ENCODE peak calls at places on chromosomes 12 and 14, in four cellular contexts. One of them, this sample, is unnamed.

GRCh38 chr12:111170559-111170958 is 198.3 kb downstream of the PHETA1 start:
- DNase-seq in CD8-positive, alpha-beta T cell: no peak
- DNase-seq in OCI-LY7: peak; percentile 20
- DNase-seq in left ventricle myocardium inferior: no peak
- DNase-seq in this sample: no peak

GRCh38 chr14:76486251-76486743 is 110.4 kb downstream of the ESRRB start:
- DNase-seq in CD8-positive, alpha-beta T cell: no peak
- DNase-seq in OCI-LY7: no peak
- DNase-seq in left ventricle myocardium inferior: no peak
- DNase-seq in this sample: no peak

GRCh38 chr12:68903511-68903910 is 29.5 kb downstream of the CPM start:
- DNase-seq in OCI-LY7: no peak
- DNase-seq in CD8-positive, alpha-beta T cell: no peak
- DNase-seq in left ventricle myocardium inferior: no peak
- DNase-seq in this sample: no peak

GRCh38 chr12:100404769-100405407 is 48.0 kb downstream of the SLC17A8 start:
- DNase-seq in OCI-LY7: peak; percentile 69
- DNase-seq in CD8-positive, alpha-beta T cell: no peak
- DNase-seq in left ventricle myocardium inferior: no peak
- DNase-seq in this sample: no peak

GRCh38 chr12:109716092-109716479 is 2.5 kb downstream of the FAM222A start:
- DNase-seq in CD8-positive, alpha-beta T cell: no peak
- DNase-seq in left ventricle myocardium inferior: no peak
- DNase-seq in OCI-LY7: no peak
- DNase-seq in this sample: no peak

GRCh38 chr14:30938617-30939016 is 64.3 kb downstream of the COCH start:
- DNase-seq in left ventricle myocardium inferior: no peak
- DNase-seq in OCI-LY7: no peak
- DNase-seq in CD8-positive, alpha-beta T cell: no peak
- DNase-seq in this sample: no peak

GRCh38 chr12:114995891-114996290 is 311.9 kb upstream of the TBX3 start:
- DNase-seq in CD8-positive, alpha-beta T cell: no peak
- DNase-seq in OCI-LY7: no peak
- DNase-seq in left ventricle myocardium inferior: no peak
- DNase-seq in this sample: no peak

GRCh38 chr14:21866479-21866878 is 192.9 kb upstream of the OR4E1 start:
- DNase-seq in OCI-LY7: no peak
- DNase-seq in CD8-positive, alpha-beta T cell: no peak
- DNase-seq in left ventricle myocardium inferior: no peak
- DNase-seq in this sample: no peak

GRCh38 chr12:1320021-1320420 is 274.4 kb downstream of the FBXL14 start:
- DNase-seq in CD8-positive, alpha-beta T cell: no peak
- DNase-seq in left ventricle myocardium inferior: no peak
- DNase-seq in OCI-LY7: no peak
- DNase-seq in this sample: no peak

GRCh38 chr12:5665615-5666014 is 233.7 kb downstream of the NTF3 start:
- DNase-seq in CD8-positive, alpha-beta T cell: no peak
- DNase-seq in left ventricle myocardium inferior: no peak
- DNase-seq in OCI-LY7: no peak
- DNase-seq in this sample: no peak

GRCh38 chr14:38502241-38502640 is 246.3 kb upstream of the CLEC14A start:
- DNase-seq in OCI-LY7: no peak
- DNase-seq in CD8-positive, alpha-beta T cell: no peak
- DNase-seq in left ventricle myocardium inferior: no peak
- DNase-seq in this sample: no peak

GRCh38 chr12:117140397-117141096 is 41.3 kb upstream of the TESC start:
- DNase-seq in OCI-LY7: no peak
- DNase-seq in left ventricle myocardium inferior: no peak
- DNase-seq in CD8-positive, alpha-beta T cell: no peak
- DNase-seq in this sample: no peak

GRCh38 chr12:66678640-66679268 is at the start of gene GRIP1:
- DNase-seq in CD8-positive, alpha-beta T cell: no peak
- DNase-seq in OCI-LY7: no peak
- DNase-seq in left ventricle myocardium inferior: no peak
- DNase-seq in this sample: no peak

GRCh38 chr12:48342980-48343379 is 7.7 kb downstream of the ZNF641 start:
- DNase-seq in left ventricle myocardium inferior: no peak
- DNase-seq in CD8-positive, alpha-beta T cell: no peak
- DNase-seq in OCI-LY7: no peak
- DNase-seq in this sample: no peak

GRCh38 chr12:6053541-6053940 is 70.9 kb downstream of the VWF start:
- DNase-seq in CD8-positive, alpha-beta T cell: no peak
- DNase-seq in OCI-LY7: no peak
- DNase-seq in left ventricle myocardium inferior: no peak
- DNase-seq in this sample: no peak

GRCh38 chr14:91019673-91020072 is 40.8 kb downstream of the RPS6KA5 start:
- DNase-seq in left ventricle myocardium inferior: no peak
- DNase-seq in OCI-LY7: no peak
- DNase-seq in CD8-positive, alpha-beta T cell: no peak
- DNase-seq in this sample: no peak

GRCh38 chr14:75069021-75069810 is at the start of gene ZC2HC1C:
- DNase-seq in OCI-LY7: peak; percentile 86
- DNase-seq in left ventricle myocardium inferior: peak; percentile 97
- DNase-seq in CD8-positive, alpha-beta T cell: peak; percentile 64
- DNase-seq in this sample: peak; percentile 98

GRCh38 chr12:39467432-39467870 is 24.5 kb upstream of the KIF21A start:
- DNase-seq in left ventricle myocardium inferior: no peak
- DNase-seq in CD8-positive, alpha-beta T cell: no peak
- DNase-seq in OCI-LY7: no peak
- DNase-seq in this sample: no peak

GRCh38 chr12:110606253-110606611 is 7.7 kb upstream of the TCTN1 start:
- DNase-seq in left ventricle myocardium inferior: no peak
- DNase-seq in OCI-LY7: no peak
- DNase-seq in CD8-positive, alpha-beta T cell: no peak
- DNase-seq in this sample: no peak

GRCh38 chr14:21494902-21495762 is 16.0 kb downstream of the METTL3 start:
- DNase-seq in left ventricle myocardium inferior: no peak
- DNase-seq in CD8-positive, alpha-beta T cell: no peak
- DNase-seq in OCI-LY7: no peak
- DNase-seq in this sample: no peak

GRCh38 chr12:56189336-56189917 is at the start of gene SMARCC2:
- DNase-seq in OCI-LY7: peak; percentile 90
- DNase-seq in left ventricle myocardium inferior: peak; percentile 87
- DNase-seq in CD8-positive, alpha-beta T cell: peak; percentile 91
- DNase-seq in this sample: peak; percentile 95

GRCh38 chr12:88371416-88372183 is 208.7 kb downstream of the KITLG start:
- DNase-seq in left ventricle myocardium inferior: no peak
- DNase-seq in OCI-LY7: no peak
- DNase-seq in CD8-positive, alpha-beta T cell: no peak
- DNase-seq in this sample: no peak

GRCh38 chr12:41288188-41288811 is 100.2 kb downstream of the PDZRN4 start:
- DNase-seq in OCI-LY7: no peak
- DNase-seq in left ventricle myocardium inferior: no peak
- DNase-seq in CD8-positive, alpha-beta T cell: no peak
- DNase-seq in this sample: no peak

GRCh38 chr12:59149995-59150642 is 229.8 kb upstream of the LRIG3 start:
- DNase-seq in left ventricle myocardium inferior: no peak
- DNase-seq in OCI-LY7: peak; percentile 81
- DNase-seq in CD8-positive, alpha-beta T cell: no peak
- DNase-seq in this sample: no peak

GRCh38 chr12:89742337-89743022 is 33.8 kb upstream of the ATP2B1 start:
- DNase-seq in CD8-positive, alpha-beta T cell: no peak
- DNase-seq in OCI-LY7: no peak
- DNase-seq in left ventricle myocardium inferior: no peak
- DNase-seq in this sample: no peak

GRCh38 chr12:75784591-75784990 is 247.0 kb downstream of the PHLDA1 start:
- DNase-seq in OCI-LY7: peak; percentile 59
- DNase-seq in CD8-positive, alpha-beta T cell: no peak
- DNase-seq in left ventricle myocardium inferior: peak; percentile 30
- DNase-seq in this sample: peak; percentile 87

GRCh38 chr12:31245822-31246469 is 80.0 kb downstream of the SINHCAF start:
- DNase-seq in left ventricle myocardium inferior: no peak
- DNase-seq in OCI-LY7: peak; percentile 46
- DNase-seq in CD8-positive, alpha-beta T cell: no peak
- DNase-seq in this sample: no peak

GRCh38 chr14:24192933-24193332 is 2.3 kb downstream of the TM9SF1 start:
- DNase-seq in CD8-positive, alpha-beta T cell: no peak
- DNase-seq in OCI-LY7: no peak
- DNase-seq in left ventricle myocardium inferior: no peak
- DNase-seq in this sample: no peak

GRCh38 chr14:104864267-104865068 is 600 bp upstream of the CEP170B start:
- DNase-seq in CD8-positive, alpha-beta T cell: no peak
- DNase-seq in OCI-LY7: no peak
- DNase-seq in left ventricle myocardium inferior: peak; percentile 23
- DNase-seq in this sample: peak; percentile 74

GRCh38 chr12:54370218-54370730 is 6.0 kb upstream of the GPR84 start:
- DNase-seq in OCI-LY7: no peak
- DNase-seq in left ventricle myocardium inferior: peak; percentile 72
- DNase-seq in CD8-positive, alpha-beta T cell: no peak
- DNase-seq in this sample: peak; percentile 92

GRCh38 chr12:65427646-65428045 is 149.2 kb downstream of the MSRB3 start:
- DNase-seq in OCI-LY7: no peak
- DNase-seq in left ventricle myocardium inferior: no peak
- DNase-seq in CD8-positive, alpha-beta T cell: no peak
- DNase-seq in this sample: no peak

GRCh38 chr12:101698782-101699347 is 1.4 kb downstream of the CHPT1 start:
- DNase-seq in OCI-LY7: peak; percentile 46
- DNase-seq in CD8-positive, alpha-beta T cell: no peak
- DNase-seq in left ventricle myocardium inferior: no peak
- DNase-seq in this sample: no peak

GRCh38 chr12:24948816-24949722 is at the start of gene BCAT1:
- DNase-seq in left ventricle myocardium inferior: peak; percentile 73
- DNase-seq in CD8-positive, alpha-beta T cell: peak; percentile 53
- DNase-seq in OCI-LY7: peak; percentile 93
- DNase-seq in this sample: peak; percentile 86

GRCh38 chr14:99268776-99269510 is 3.1 kb downstream of the BCL11B start:
- DNase-seq in CD8-positive, alpha-beta T cell: peak; percentile 64
- DNase-seq in OCI-LY7: no peak
- DNase-seq in left ventricle myocardium inferior: no peak
- DNase-seq in this sample: no peak

GRCh38 chr14:92470215-92470614 is 43.4 kb upstream of the RIN3 start:
- DNase-seq in left ventricle myocardium inferior: no peak
- DNase-seq in OCI-LY7: no peak
- DNase-seq in CD8-positive, alpha-beta T cell: no peak
- DNase-seq in this sample: no peak

GRCh38 chr12:120055231-120055630 is 61.3 kb downstream of the RAB35 start:
- DNase-seq in OCI-LY7: no peak
- DNase-seq in left ventricle myocardium inferior: no peak
- DNase-seq in CD8-positive, alpha-beta T cell: no peak
- DNase-seq in this sample: no peak

GRCh38 chr12:1830981-1831930 is 10.9 kb downstream of the LRTM2 start:
- DNase-seq in CD8-positive, alpha-beta T cell: no peak
- DNase-seq in OCI-LY7: no peak
- DNase-seq in left ventricle myocardium inferior: peak; percentile 33
- DNase-seq in this sample: peak; percentile 70

GRCh38 chr12:98721204-98721702 is 76.2 kb downstream of the APAF1 start:
- DNase-seq in OCI-LY7: no peak
- DNase-seq in CD8-positive, alpha-beta T cell: no peak
- DNase-seq in left ventricle myocardium inferior: no peak
- DNase-seq in this sample: no peak

DNA sequence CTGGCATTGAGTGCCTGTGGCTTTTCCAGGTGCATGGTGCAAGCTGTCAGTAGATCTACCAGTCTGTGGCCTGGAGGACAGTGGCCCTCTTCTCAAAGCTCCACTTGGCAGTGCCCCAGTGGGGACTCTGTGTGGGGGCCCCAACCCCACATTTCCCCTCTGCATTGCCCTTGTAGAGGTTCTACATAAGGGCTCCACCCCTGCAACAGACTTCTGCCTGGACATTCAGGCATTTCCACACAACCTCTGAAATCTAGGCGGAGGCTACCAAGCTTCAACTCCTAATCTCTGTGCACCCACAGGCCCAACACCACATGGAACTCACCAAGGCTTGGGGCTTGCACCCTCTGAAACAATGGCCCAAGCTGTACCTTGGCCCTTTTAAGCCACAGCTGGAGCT is 102.7 kb upstream of the PLEKHG7 start:
- DNase-seq in left ventricle myocardium inferior: no peak
- DNase-seq in OCI-LY7: peak; percentile 30
- DNase-seq in CD8-positive, alpha-beta T cell: no peak
- DNase-seq in this sample: no peak
- H3K9me3 ChIP-seq in left ventricle myocardium inferior: peaks cover 15% of the 10 kb centered on the region
- H3K9me3 ChIP-seq in OCI-LY7: peaks cover 18% of the 10 kb centered on the region
- H3K9me3 ChIP-seq in CD8-positive, alpha-beta T cell: no peaks in the 10 kb centered on the region
- H3K9me3 ChIP-seq in this sample: no peaks in the 10 kb centered on the region

GRCh38 chr12:121345151-121345810 is 6.9 kb downstream of the ANAPC5 start:
- DNase-seq in CD8-positive, alpha-beta T cell: no peak
- DNase-seq in left ventricle myocardium inferior: no peak
- DNase-seq in OCI-LY7: no peak
- DNase-seq in this sample: no peak
- H3K36me3 ChIP-seq in CD8-positive, alpha-beta T cell: peaks cover 39% of the 10 kb centered on the region
- H3K36me3 ChIP-seq in left ventricle myocardium inferior: peaks cover 73% of the 10 kb centered on the region
- H3K36me3 ChIP-seq in OCI-LY7: peaks cover 88% of the 10 kb centered on the region
- H3K36me3 ChIP-seq in this sample: peaks cover 75% of the 10 kb centered on the region

DNA sequence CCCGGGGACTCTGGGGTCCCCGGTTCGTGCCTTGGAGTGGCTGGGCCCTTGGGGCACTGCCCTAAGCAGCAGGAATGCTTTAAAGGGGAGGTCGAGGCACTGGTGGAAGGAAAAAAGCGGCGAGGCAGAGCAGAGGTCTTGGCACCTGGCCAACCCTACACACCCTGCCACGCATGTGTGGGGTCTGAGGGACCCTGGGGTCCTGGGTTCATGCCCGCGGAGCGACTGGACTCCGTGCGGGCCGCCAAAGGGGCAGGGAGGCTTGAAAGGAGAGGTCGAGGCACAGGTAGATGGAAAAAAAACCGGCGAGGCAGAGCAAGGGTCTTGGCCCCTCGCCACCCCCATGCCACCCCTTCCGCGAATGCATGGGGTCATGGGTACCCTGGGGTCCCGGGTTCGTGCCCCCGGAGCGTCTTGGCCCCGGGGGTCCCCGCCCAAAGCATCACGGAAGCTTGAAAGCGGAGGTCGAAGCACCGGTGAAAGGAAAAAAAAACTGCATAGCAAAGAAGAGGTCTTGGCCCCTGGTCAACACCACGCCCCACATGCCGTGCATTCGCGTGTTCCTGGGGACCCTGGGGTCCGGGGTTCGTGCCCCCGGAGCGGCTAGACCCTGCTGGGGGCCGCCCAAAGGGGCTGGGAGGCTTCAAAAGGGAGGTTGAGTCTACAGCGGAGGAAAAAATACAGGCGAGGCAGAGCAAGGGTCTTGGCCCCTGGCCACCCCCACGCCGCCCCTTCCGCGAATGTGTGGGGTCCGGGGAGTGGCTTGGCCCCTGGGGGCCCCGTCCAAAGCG is 312.9 kb downstream of the ALG10 start:
- DNase-seq in OCI-LY7: no peak
- DNase-seq in left ventricle myocardium inferior: no peak
- DNase-seq in CD8-positive, alpha-beta T cell: no peak
- DNase-seq in this sample: no peak
- H3K9me3 ChIP-seq in OCI-LY7: no peaks in the 10 kb centered on the region
- H3K9me3 ChIP-seq in left ventricle myocardium inferior: peaks cover 3% of the 10 kb centered on the region
- H3K9me3 ChIP-seq in CD8-positive, alpha-beta T cell: no peaks in the 10 kb centered on the region
- H3K9me3 ChIP-seq in this sample: no peaks in the 10 kb centered on the region

DNA sequence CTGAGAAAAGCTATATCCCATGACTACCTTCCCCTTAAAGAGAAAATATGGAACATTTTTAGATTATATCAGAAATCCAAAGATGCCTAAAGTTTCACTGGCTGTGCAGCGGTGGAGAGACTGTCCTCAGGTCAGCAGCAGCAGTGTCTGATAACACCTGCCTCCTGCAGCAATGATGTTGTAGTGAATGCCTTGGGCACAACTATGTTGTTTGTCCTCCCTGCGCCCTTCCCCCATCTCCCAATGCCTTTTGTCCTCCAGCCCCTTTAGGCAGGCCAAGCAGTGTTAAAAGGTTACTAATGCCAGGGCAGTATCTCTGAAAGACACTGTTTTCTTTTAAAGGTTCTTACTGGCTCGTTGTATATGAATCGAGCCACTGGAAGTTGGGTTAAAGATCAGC is 13.2 kb downstream of the RTRAF start:
- DNase-seq in CD8-positive, alpha-beta T cell: no peak
- DNase-seq in left ventricle myocardium inferior: no peak
- DNase-seq in OCI-LY7: no peak
- DNase-seq in this sample: no peak
- H3K36me3 ChIP-seq in CD8-positive, alpha-beta T cell: peaks cover 48% of the 10 kb centered on the region
- H3K36me3 ChIP-seq in left ventricle myocardium inferior: peaks cover 88% of the 10 kb centered on the region
- H3K36me3 ChIP-seq in OCI-LY7: peaks cover 100% of the 10 kb centered on the region
- H3K36me3 ChIP-seq in this sample: peaks cover 6% of the 10 kb centered on the region

This sample was measured in sigmoid colon.